ENCODE peak calls at places on chromosome 11, in four cellular contexts. A is body of pancreas, O is stomach, I is lower leg skin. M is an unnamed sample.

GRCh38 chr11:124195419-124195734 is 12.2 kb downstream of the OR10D3 start:
- DNase-seq in I (no peak), O (no peak), A (no peak), M (no peak)

GRCh38 chr11:75474240-75474639 is 41.2 kb upstream of the KLHL35 start:
- DNase-seq in O (no peak), I (no peak), A (no peak), M (no peak)

GRCh38 chr11:68076371-68077042 is 37.7 kb downstream of the TCIRG1 start:
- DNase-seq in O (no peak), A (peak), I (no peak), M (no peak)

GRCh38 chr11:44556735-44557409 is 8.6 kb upstream of the CD82 start:
- DNase-seq in I (peak), A (peak), O (peak), M (peak)

GRCh38 chr11:72807021-72807693 is 7.1 kb upstream of the ATG16L2 start:
- DNase-seq in O (no peak), A (no peak), I (no peak), M (no peak)

GRCh38 chr11:7688238-7688826 is 15.0 kb upstream of the CYB5R2 start:
- DNase-seq in O (no peak), A (peak), I (no peak), M (no peak)

GRCh38 chr11:73795925-73796632 is 8.4 kb downstream of the MRPL48 start:
- DNase-seq in A (peak), O (peak), I (no peak), M (no peak)

GRCh38 chr11:36394056-36394455 is 98.0 kb downstream of the PRR5L start:
- DNase-seq in O (no peak), I (no peak), A (no peak), M (no peak)

GRCh38 chr11:131980878-131981668 is 610.7 kb downstream of the NTM start:
- DNase-seq in O (no peak), A (no peak), I (no peak), M (no peak)

GRCh38 chr11:65290448-65291165 is 24.1 kb upstream of the CDC42EP2 start:
- DNase-seq in O (peak), I (peak), A (peak), M (no peak)

GRCh38 chr11:118984825-118985224 is 13.1 kb upstream of the CENATAC start:
- DNase-seq in A (no peak), I (no peak), O (no peak), M (no peak)

GRCh38 chr11:60763692-60764369 is 7.2 kb downstream of the MS4A15 start:
- DNase-seq in I (no peak), A (no peak), O (no peak), M (no peak)

GRCh38 chr11:4191031-4191571 is 96.5 kb downstream of the RRM1 start:
- DNase-seq in O (peak), A (peak), I (no peak), M (no peak)

GRCh38 chr11:127490896-127491295 is 490.3 kb upstream of the KIRREL3 start:
- DNase-seq in O (no peak), A (no peak), I (no peak), M (no peak)

GRCh38 chr11:128890543-128891409 is at the start of gene KCNJ5:
- DNase-seq in A (peak), O (peak), I (no peak), M (no peak)

GRCh38 chr11:65445604-65446445 is 23.2 kb downstream of the NEAT1 start:
- DNase-seq in O (peak), I (no peak), A (no peak), M (no peak)

GRCh38 chr11:78470861-78471442 is 53.3 kb upstream of the GAB2 start:
- DNase-seq in O (no peak), A (no peak), I (no peak), M (no peak)

GRCh38 chr11:126072141-126072741 is 9.6 kb upstream of the CDON start:
- DNase-seq in A (no peak), O (no peak), I (no peak), M (no peak)

GRCh38 chr11:39668640-39669039 is 1790.8 kb downstream of the LRRC4C start:
- DNase-seq in A (no peak), O (no peak), I (no peak), M (no peak)

GRCh38 chr11:111361874-111362273 is 17.2 kb downstream of the POU2AF1 start:
- DNase-seq in O (peak), A (peak), I (no peak), M (no peak)
- TF ChIP-seq POLR2A in O (no peak), A (no peak), I (no peak), M (no peak)

DNA sequence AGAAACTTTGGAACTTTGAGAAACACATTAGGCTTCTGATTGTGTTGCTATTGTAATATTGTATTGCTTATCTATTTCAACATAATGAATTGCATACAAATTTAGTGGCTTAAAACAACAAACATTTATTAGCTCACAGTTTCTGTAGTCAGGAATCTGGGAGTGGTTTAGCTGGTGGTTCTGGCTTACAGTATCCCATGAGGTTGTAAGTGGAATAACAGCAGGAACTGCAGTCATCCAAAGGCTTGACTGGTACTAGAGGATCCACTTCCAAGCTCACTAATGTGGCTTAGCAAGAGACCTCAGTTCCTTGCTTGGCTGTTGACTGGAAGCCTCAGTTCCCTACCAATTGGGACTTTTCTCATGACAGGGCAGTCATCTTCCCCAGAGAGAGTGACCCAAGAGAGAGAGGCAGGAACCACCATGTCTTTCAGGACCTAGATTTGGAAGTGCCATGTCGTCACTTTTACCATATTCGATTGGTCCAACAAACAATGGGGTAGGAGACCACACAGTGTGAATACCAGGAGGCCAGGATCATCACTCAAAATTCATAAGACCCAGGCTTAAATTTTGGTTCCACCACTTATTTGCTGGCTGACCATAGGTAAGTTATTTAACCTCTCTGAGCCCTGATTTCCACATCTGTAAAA is 27.1 kb upstream of the RASSF10 start:
- DNase-seq in A (no peak), O (no peak), I (no peak), M (no peak)
- TF ChIP-seq POLR2A in A (no peak), O (no peak), I (no peak), M (no peak)

GRCh38 chr11:69274531-69275016 is 19.4 kb upstream of the MYEOV start:
- DNase-seq in O (peak), A (peak), I (peak), M (no peak)
- TF ChIP-seq POLR2A in O (no peak), A (no peak), I (no peak), M (no peak)

GRCh38 chr11:110091995-110092576 is 1.1 kb upstream of the ZC3H12C start:
- DNase-seq in A (no peak), I (no peak), O (no peak), M (peak)

GRCh38 chr11:110094298-110095073 is 1.3 kb downstream of the ZC3H12C start:
- DNase-seq in O (no peak), I (no peak), A (no peak), M (no peak)

GRCh38 chr11:110092577-110093406 is at the start of gene ZC3H12C:
- DNase-seq in O (peak), I (peak), A (peak), M (peak)

GRCh38 chr11:110095554-110095953 is 2.4 kb downstream of the ZC3H12C start:
- DNase-seq in O (no peak), I (no peak), A (no peak), M (no peak)

GRCh38 chr11:110093407-110094297 is 460 bp downstream of the ZC3H12C start:
- DNase-seq in O (peak), A (peak), I (peak), M (peak)
- TF ChIP-seq POLR2A in O (no peak), A (peak), I (no peak), M (no peak)

GRCh38 chr11:62540804-62541671 is 5.6 kb downstream of the AHNAK start:
- DNase-seq in I (no peak), O (no peak), A (no peak), M (no peak)
- TF ChIP-seq POLR2A in I (no peak), O (no peak), A (no peak), M (no peak)

M was measured in erythroblast.